ENCODE peak calls at places on chromosomes 12 and 14, in eight cellular contexts. M is endodermal cell; C is lower lobe of right lung; L is heart right ventricle; R is testis; Z is neuronal stem cell; S is effector memory CD4-positive, alpha-beta T cell; H is IMR-90. V is an unnamed sample.

GRCh38 chr14:41476526-41476925 is 130.2 kb upstream of the LRFN5 start:
- DNase-seq in M (no peak), C (no peak), L (no peak), R (no peak), Z (no peak), S (no peak), H (no peak), V (no peak)

GRCh38 chr14:105300542-105301102 is at the start of gene BRF1:
- DNase-seq in M (peak; percentile 99), C (peak; percentile 97), L (peak; percentile 95), R (peak; percentile 93), Z (peak; percentile 95), S (peak; percentile 94), H (peak; percentile 86), V (peak; percentile 99)

GRCh38 chr12:123488539-123489230 is 30.7 kb downstream of the SNRNP35 start:
- DNase-seq in M (peak; percentile 91), C (no peak), L (no peak), R (no peak), Z (peak; percentile 15), S (no peak), H (no peak), V (no peak)

GRCh38 chr14:104588066-104588857 is 8.7 kb downstream of the C14orf180 start:
- DNase-seq in M (no peak), C (no peak), L (no peak), R (no peak), Z (no peak), S (no peak), H (no peak), V (no peak)

GRCh38 chr14:64971452-64971889 is 665 bp downstream of the RAB15 start:
- DNase-seq in M (peak; percentile 66), C (no peak), L (no peak), R (no peak), Z (no peak), S (no peak), H (no peak), V (no peak)

GRCh38 chr12:128853321-128854197 is at the start of gene GLT1D1:
- DNase-seq in M (no peak), C (no peak), L (no peak), R (no peak), Z (peak; percentile 17), S (no peak), H (no peak), V (no peak)

GRCh38 chr12:3236345-3237153 is 159.4 kb downstream of the TSPAN9 start:
- DNase-seq in M (peak; percentile 94), C (no peak), L (peak; percentile 71), R (no peak), Z (no peak), S (no peak), H (peak; percentile 72), V (no peak)

GRCh38 chr12:49033611-49034286 is 15.2 kb upstream of the PRKAG1 start:
- DNase-seq in M (no peak), C (no peak), L (no peak), R (no peak), Z (no peak), S (no peak), H (no peak), V (no peak)

GRCh38 chr12:92556141-92556540 is 146.6 kb upstream of the PLEKHG7 start:
- DNase-seq in M (no peak), C (no peak), L (no peak), R (no peak), Z (no peak), S (no peak), H (no peak), V (no peak)

GRCh38 chr14:77009014-77009413 is 19.5 kb downstream of the IRF2BPL start:
- DNase-seq in M (no peak), C (no peak), L (no peak), R (no peak), Z (no peak), S (no peak), H (no peak), V (no peak)
- H3K4me1 ChIP-seq in M (peaks cover 15% of the 10 kb centered on the region), C (peaks cover 60% of the 10 kb centered on the region), L (peaks cover 18% of the 10 kb centered on the region), R (peaks cover 27% of the 10 kb centered on the region), Z (peaks cover 23% of the 10 kb centered on the region), S (peaks cover 10% of the 10 kb centered on the region), H (peaks cover 11% of the 10 kb centered on the region), V (no peaks in the 10 kb centered on the region)

DNA sequence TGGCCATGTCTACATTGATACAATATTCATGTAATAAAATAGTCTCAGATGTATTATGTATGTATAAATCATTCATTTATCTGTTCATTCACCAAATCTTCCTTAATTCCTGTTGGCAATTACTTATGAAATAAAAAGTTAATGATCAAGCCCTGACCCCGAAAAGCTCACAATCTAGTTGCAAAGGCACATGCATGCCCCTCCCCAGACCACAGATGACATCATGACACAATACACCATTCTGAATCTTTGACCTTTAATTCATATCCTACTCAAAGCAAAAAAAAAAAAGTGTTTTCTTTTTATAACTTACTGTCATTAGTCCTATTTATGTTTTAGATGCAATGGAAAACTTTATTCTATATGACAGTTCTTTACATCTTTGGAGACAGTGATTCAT is 346.9 kb downstream of the PRKD1 start:
- DNase-seq in M (no peak), C (no peak), L (no peak), R (no peak), Z (no peak), S (no peak), H (no peak), V (no peak)
- H3K9me3 ChIP-seq in M (no peaks in the 10 kb centered on the region), C (no peaks in the 10 kb centered on the region), L (no peaks in the 10 kb centered on the region), R (no peaks in the 10 kb centered on the region), Z (no peaks in the 10 kb centered on the region), S (no peaks in the 10 kb centered on the region), H (no peaks in the 10 kb centered on the region), V (no peaks in the 10 kb centered on the region)

DNA sequence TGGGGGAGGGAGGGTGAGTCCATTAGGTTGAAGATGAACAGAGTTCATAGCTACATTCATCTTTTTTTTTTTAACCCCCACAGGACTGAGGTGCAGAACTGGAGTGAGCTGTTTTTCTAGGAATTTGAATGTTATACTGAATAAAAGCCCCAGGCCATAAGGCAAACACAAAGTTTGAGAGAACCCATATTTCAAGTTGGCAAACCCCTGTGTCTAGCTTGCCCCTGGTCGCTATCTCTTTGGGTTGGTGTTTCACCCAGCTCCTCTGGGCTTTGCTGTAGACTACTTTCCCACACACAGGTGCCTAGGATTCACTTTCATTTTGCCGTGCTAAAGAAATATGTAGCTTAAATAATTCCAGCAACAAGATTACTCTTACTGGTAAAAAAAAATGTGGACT is 5.2 kb upstream of the LMO3 start:
- DNase-seq in M (no peak), C (no peak), L (no peak), R (no peak), Z (no peak), S (no peak), H (no peak), V (no peak)
- H3K4me1 ChIP-seq in M (peaks cover 5% of the 10 kb centered on the region), C (no peaks in the 10 kb centered on the region), L (no peaks in the 10 kb centered on the region), R (no peaks in the 10 kb centered on the region), Z (peaks cover 5% of the 10 kb centered on the region), S (no peaks in the 10 kb centered on the region), H (no peaks in the 10 kb centered on the region), V (no peaks in the 10 kb centered on the region)

GRCh38 chr12:34334538-34334937 is 312.2 kb downstream of the ALG10 start:
- DNase-seq in M (no peak), C (no peak), L (no peak), R (no peak), Z (no peak), S (no peak), H (no peak), V (no peak)

GRCh38 chr12:34333337-34333736 is 311.0 kb downstream of the ALG10 start:
- DNase-seq in M (no peak), C (no peak), L (no peak), R (no peak), Z (no peak), S (no peak), H (no peak), V (no peak)

GRCh38 chr12:34336619-34337465 is 314.5 kb downstream of the ALG10 start:
- DNase-seq in M (no peak), C (no peak), L (no peak), R (no peak), Z (no peak), S (no peak), H (no peak), V (no peak)

GRCh38 chr12:34335819-34336262 is 313.5 kb downstream of the ALG10 start:
- DNase-seq in M (no peak), C (no peak), L (no peak), R (peak; percentile 27), Z (no peak), S (no peak), H (no peak), V (no peak)

GRCh38 chr12:34334953-34335743 is 312.9 kb downstream of the ALG10 start:
- DNase-seq in M (no peak), C (no peak), L (no peak), R (no peak), Z (no peak), S (no peak), H (no peak), V (no peak)
- H3K9me3 ChIP-seq in M (peaks cover 22% of the 10 kb centered on the region), C (peaks cover 12% of the 10 kb centered on the region), L (no peaks in the 10 kb centered on the region), R (no peaks in the 10 kb centered on the region), Z (peaks cover 68% of the 10 kb centered on the region), S (no peaks in the 10 kb centered on the region), H (peaks cover 52% of the 10 kb centered on the region), V (peaks cover 66% of the 10 kb centered on the region)

DNA sequence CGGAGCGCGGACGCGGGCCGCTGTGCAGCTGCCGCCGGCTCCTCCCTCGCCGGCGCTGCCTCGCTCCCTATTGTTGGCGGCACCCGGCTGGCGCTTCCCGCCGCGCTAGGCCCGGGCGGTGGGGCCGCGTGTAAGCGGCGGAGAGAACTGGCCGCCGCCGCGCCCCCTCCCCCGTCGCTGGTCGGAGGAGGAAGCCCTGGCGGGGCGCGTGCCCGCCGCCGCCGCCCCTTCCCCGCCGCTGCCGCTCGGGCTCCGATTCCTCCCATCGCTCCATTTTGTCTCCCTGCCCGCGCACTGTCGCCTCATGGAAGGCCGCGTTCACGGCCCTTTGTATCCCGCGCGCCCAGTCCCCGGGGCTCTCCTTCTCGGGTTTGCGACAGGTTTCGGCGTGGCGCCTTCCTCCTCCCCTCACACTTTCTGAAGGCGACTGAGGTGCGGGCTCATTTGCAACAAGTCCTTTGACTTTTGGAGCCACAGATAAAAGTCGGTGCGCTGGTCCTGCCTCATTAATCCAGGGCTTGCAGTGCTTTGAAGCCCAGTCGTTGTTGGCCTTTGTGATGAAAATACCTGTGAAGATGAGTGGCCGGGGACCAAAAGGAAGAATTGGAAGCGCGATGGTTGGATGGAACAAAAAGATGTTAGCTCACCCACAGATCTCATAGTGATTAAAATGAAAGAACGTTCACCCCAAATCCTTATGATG is 704 bp downstream of the CPSF6 start:
- DNase-seq in M (peak; percentile 85), C (peak; percentile 71), L (peak; percentile 30), R (peak; percentile 59), Z (peak; percentile 39), S (peak; percentile 16), H (peak; percentile 15), V (peak; percentile 49)
- H3K4me1 ChIP-seq in M (no peaks in the 10 kb centered on the region), C (peaks cover 43% of the 10 kb centered on the region), L (peaks cover 47% of the 10 kb centered on the region), R (peaks cover 29% of the 10 kb centered on the region), Z (no peaks in the 10 kb centered on the region), S (peaks cover 36% of the 10 kb centered on the region), H (peaks cover 5% of the 10 kb centered on the region), V (peaks cover 32% of the 10 kb centered on the region)

V was measured in naive thymus-derived CD4-positive, alpha-beta T cell.